ENCODE peak calls at places on chromosomes 16 and 17, in four cellular contexts. I, Y, K and F are unnamed samples.

GRCh38 chr17:75152971-75153853 is 1.1 kb downstream of the JPT1 start:
- DNase-seq in Y (peak; percentile 36), I (peak; percentile 76), K (peak; percentile 24), F (peak; percentile 64)

GRCh38 chr17:71360301-71360700 is 760.5 kb upstream of the SOX9 start:
- DNase-seq in K (peak; percentile 1), I (no peak), Y (no peak), F (no peak)

GRCh38 chr17:77512062-77512946 is 371.5 kb downstream of the SEC14L1 start:
- DNase-seq in K (no peak), Y (no peak), I (no peak), F (no peak)

GRCh38 chr17:16345565-16345964 is 7.7 kb downstream of the CENPV start:
- DNase-seq in Y (no peak), I (no peak), K (no peak), F (no peak)

GRCh38 chr17:9235346-9235745 is 214.0 kb downstream of the NTN1 start:
- DNase-seq in I (no peak), K (no peak), Y (no peak), F (no peak)

GRCh38 chr17:4833941-4834501 is 881 bp downstream of the MINK1 start:
- DNase-seq in I (no peak), K (peak; percentile 53), Y (no peak), F (no peak)

GRCh38 chr17:69643686-69644085 is 229.2 kb downstream of the MAP2K6 start:
- DNase-seq in Y (no peak), K (peak; percentile 29), I (no peak), F (no peak)

GRCh38 chr17:18224428-18225120 is 861 bp upstream of the LLGL1 start:
- DNase-seq in K (peak; percentile 63), I (peak; percentile 95), Y (no peak), F (peak; percentile 98)

GRCh38 chr17:77470800-77471733 is 330.3 kb downstream of the SEC14L1 start:
- DNase-seq in K (peak; percentile 72), Y (no peak), I (peak; percentile 89), F (peak; percentile 86)

GRCh38 chr17:68013385-68013784 is 17.1 kb upstream of the C17orf58 start:
- DNase-seq in Y (no peak), I (no peak), K (no peak), F (no peak)

GRCh38 chr16:3101841-3102470 is 2.9 kb upstream of the ZSCAN10 start:
- DNase-seq in K (peak; percentile 25), Y (peak; percentile 60), I (peak; percentile 86), F (peak; percentile 93)

GRCh38 chr17:31349454-31349853 is 28.0 kb upstream of the EVI2A start:
- DNase-seq in I (no peak), Y (no peak), K (no peak), F (no peak)

GRCh38 chr17:74776990-74777389 is 845 bp upstream of the NAT9 start:
- DNase-seq in Y (no peak), I (no peak), K (no peak), F (no peak)